ENCODE peak calls at places on chromosomes 4 and X, in eight cellular contexts. One of them, this sample, is unnamed.
A peak's percentile ranks its signal among the peaks of the same experiment; 100 is the strongest.

GRCh38 chrX:150365953-150366911 is 3.1 kb downstream of the MAMLD1 start:
- DNase-seq in IMR-90: peak; percentile 64
- DNase-seq in colonic mucosa: peak; percentile 50
- DNase-seq in keratinocyte: no peak
- DNase-seq in fibroblast of lung: peak; percentile 70
- DNase-seq in SK-N-SH: no peak
- DNase-seq in endothelial cell of umbilical vein: peak; percentile 56
- DNase-seq in MM.1S: no peak
- DNase-seq in this sample: peak; percentile 70

GRCh38 chr4:143986173-143986572 is 33.0 kb downstream of the GYPB start:
- DNase-seq in IMR-90: no peak
- DNase-seq in colonic mucosa: no peak
- DNase-seq in keratinocyte: no peak
- DNase-seq in fibroblast of lung: no peak
- DNase-seq in SK-N-SH: no peak
- DNase-seq in endothelial cell of umbilical vein: no peak
- DNase-seq in MM.1S: no peak
- DNase-seq in this sample: no peak

GRCh38 chr4:177492022-177492421 is 49.8 kb upstream of the AGA start:
- DNase-seq in IMR-90: peak; percentile 45
- DNase-seq in colonic mucosa: no peak
- DNase-seq in keratinocyte: no peak
- DNase-seq in fibroblast of lung: no peak
- DNase-seq in SK-N-SH: no peak
- DNase-seq in endothelial cell of umbilical vein: no peak
- DNase-seq in MM.1S: no peak
- DNase-seq in this sample: no peak

GRCh38 chrX:66050140-66050569 is 10.3 kb upstream of the VSIG4 start:
- DNase-seq in IMR-90: no peak
- DNase-seq in colonic mucosa: no peak
- DNase-seq in keratinocyte: no peak
- DNase-seq in fibroblast of lung: no peak
- DNase-seq in SK-N-SH: no peak
- DNase-seq in endothelial cell of umbilical vein: no peak
- DNase-seq in MM.1S: no peak
- DNase-seq in this sample: no peak

GRCh38 chrX:74420194-74421035 is 878 bp upstream of the SLC16A2 start:
- DNase-seq in IMR-90: peak; percentile 48
- DNase-seq in colonic mucosa: peak; percentile 51
- DNase-seq in keratinocyte: no peak
- DNase-seq in fibroblast of lung: peak; percentile 56
- DNase-seq in SK-N-SH: peak; percentile 78
- DNase-seq in endothelial cell of umbilical vein: peak; percentile 42
- DNase-seq in MM.1S: no peak
- DNase-seq in this sample: peak; percentile 74

GRCh38 chrX:50204364-50204899 is at the start of gene CCNB3:
- DNase-seq in IMR-90: peak; percentile 56
- DNase-seq in colonic mucosa: peak; percentile 63
- DNase-seq in keratinocyte: no peak
- DNase-seq in fibroblast of lung: peak; percentile 74
- DNase-seq in SK-N-SH: peak; percentile 77
- DNase-seq in endothelial cell of umbilical vein: peak; percentile 75
- DNase-seq in MM.1S: peak; percentile 77
- DNase-seq in this sample: peak; percentile 74

GRCh38 chr4:15682790-15683495 is 1.3 kb downstream of the FAM200B start:
- DNase-seq in IMR-90: peak; percentile 17
- DNase-seq in colonic mucosa: no peak
- DNase-seq in keratinocyte: no peak
- DNase-seq in fibroblast of lung: no peak
- DNase-seq in SK-N-SH: no peak
- DNase-seq in endothelial cell of umbilical vein: no peak
- DNase-seq in MM.1S: no peak
- DNase-seq in this sample: peak; percentile 30

GRCh38 chrX:140572724-140573123 is 67.9 kb upstream of the SOX3 start:
- DNase-seq in IMR-90: peak; percentile 34
- DNase-seq in colonic mucosa: peak; percentile 39
- DNase-seq in keratinocyte: no peak
- DNase-seq in fibroblast of lung: peak; percentile 36
- DNase-seq in SK-N-SH: peak; percentile 21
- DNase-seq in endothelial cell of umbilical vein: no peak
- DNase-seq in MM.1S: peak; percentile 49
- DNase-seq in this sample: peak; percentile 24

GRCh38 chr4:153488006-153488718 is 22.0 kb downstream of the TMEM131L start:
- DNase-seq in IMR-90: peak; percentile 53
- DNase-seq in colonic mucosa: no peak
- DNase-seq in keratinocyte: no peak
- DNase-seq in fibroblast of lung: peak; percentile 28
- DNase-seq in SK-N-SH: no peak
- DNase-seq in endothelial cell of umbilical vein: peak; percentile 50
- DNase-seq in MM.1S: no peak
- DNase-seq in this sample: no peak

GRCh38 chr4:169492436-169493163 is 119.8 kb downstream of the NEK1 start:
- DNase-seq in IMR-90: peak; percentile 44
- DNase-seq in colonic mucosa: peak; percentile 33
- DNase-seq in keratinocyte: no peak
- DNase-seq in fibroblast of lung: peak; percentile 55
- DNase-seq in SK-N-SH: peak; percentile 33
- DNase-seq in endothelial cell of umbilical vein: peak; percentile 52
- DNase-seq in MM.1S: peak; percentile 43
- DNase-seq in this sample: peak; percentile 71

GRCh38 chr4:129822708-129823504 is 727.0 kb downstream of the C4orf33 start:
- DNase-seq in IMR-90: no peak
- DNase-seq in colonic mucosa: no peak
- DNase-seq in keratinocyte: no peak
- DNase-seq in fibroblast of lung: no peak
- DNase-seq in SK-N-SH: no peak
- DNase-seq in endothelial cell of umbilical vein: peak; percentile 94
- DNase-seq in MM.1S: no peak
- DNase-seq in this sample: no peak

GRCh38 chrX:45775462-45775861 is 574.8 kb upstream of the DIPK2B start:
- DNase-seq in IMR-90: peak; percentile 81
- DNase-seq in colonic mucosa: no peak
- DNase-seq in keratinocyte: peak; percentile 95
- DNase-seq in fibroblast of lung: peak; percentile 65
- DNase-seq in SK-N-SH: no peak
- DNase-seq in endothelial cell of umbilical vein: peak; percentile 80
- DNase-seq in MM.1S: no peak
- DNase-seq in this sample: peak; percentile 84

GRCh38 chr4:139606600-139607301 is 50.7 kb upstream of the SETD7 start:
- DNase-seq in IMR-90: peak; percentile 70
- DNase-seq in colonic mucosa: no peak
- DNase-seq in keratinocyte: no peak
- DNase-seq in fibroblast of lung: peak; percentile 44
- DNase-seq in SK-N-SH: no peak
- DNase-seq in endothelial cell of umbilical vein: no peak
- DNase-seq in MM.1S: peak; percentile 45
- DNase-seq in this sample: peak; percentile 79

GRCh38 chr4:107035711-107036601 is at the start of gene DKK2:
- DNase-seq in IMR-90: peak; percentile 28
- DNase-seq in colonic mucosa: no peak
- DNase-seq in keratinocyte: no peak
- DNase-seq in fibroblast of lung: no peak
- DNase-seq in SK-N-SH: peak; percentile 40
- DNase-seq in endothelial cell of umbilical vein: peak; percentile 20
- DNase-seq in MM.1S: no peak
- DNase-seq in this sample: peak; percentile 72

GRCh38 chr4:142353149-142353738 is 492.9 kb downstream of the INPP4B start:
- DNase-seq in IMR-90: peak; percentile 80
- DNase-seq in colonic mucosa: no peak
- DNase-seq in keratinocyte: peak; percentile 33
- DNase-seq in fibroblast of lung: peak; percentile 88
- DNase-seq in SK-N-SH: no peak
- DNase-seq in endothelial cell of umbilical vein: peak; percentile 68
- DNase-seq in MM.1S: peak; percentile 41
- DNase-seq in this sample: peak; percentile 89

GRCh38 chr4:124641715-124642380 is 70.7 kb downstream of the ANKRD50 start:
- DNase-seq in IMR-90: peak; percentile 94
- DNase-seq in colonic mucosa: no peak
- DNase-seq in keratinocyte: peak; percentile 33
- DNase-seq in fibroblast of lung: peak; percentile 73
- DNase-seq in SK-N-SH: no peak
- DNase-seq in endothelial cell of umbilical vein: peak; percentile 86
- DNase-seq in MM.1S: peak; percentile 55
- DNase-seq in this sample: peak; percentile 74

GRCh38 chr4:185222598-185222997 is 13.2 kb downstream of the SNX25 start:
- DNase-seq in IMR-90: peak; percentile 87
- DNase-seq in colonic mucosa: no peak
- DNase-seq in keratinocyte: no peak
- DNase-seq in fibroblast of lung: peak; percentile 47
- DNase-seq in SK-N-SH: no peak
- DNase-seq in endothelial cell of umbilical vein: no peak
- DNase-seq in MM.1S: no peak
- DNase-seq in this sample: peak; percentile 50

GRCh38 chr4:75542824-75543223 is 13.0 kb upstream of the ODAPH start:
- DNase-seq in IMR-90: peak; percentile 96
- DNase-seq in colonic mucosa: no peak
- DNase-seq in keratinocyte: peak; percentile 90
- DNase-seq in fibroblast of lung: peak; percentile 10
- DNase-seq in SK-N-SH: no peak
- DNase-seq in endothelial cell of umbilical vein: no peak
- DNase-seq in MM.1S: no peak
- DNase-seq in this sample: peak; percentile 12

GRCh38 chr4:46931981-46932380 is 22.9 kb upstream of the COX7B2 start:
- DNase-seq in IMR-90: peak; percentile 70
- DNase-seq in colonic mucosa: peak; percentile 29
- DNase-seq in keratinocyte: no peak
- DNase-seq in fibroblast of lung: peak; percentile 76
- DNase-seq in SK-N-SH: no peak
- DNase-seq in endothelial cell of umbilical vein: peak; percentile 35
- DNase-seq in MM.1S: peak; percentile 53
- DNase-seq in this sample: peak; percentile 61

GRCh38 chr4:67713531-67714247 is 12.7 kb upstream of the UBA6 start:
- DNase-seq in IMR-90: peak; percentile 79
- DNase-seq in colonic mucosa: no peak
- DNase-seq in keratinocyte: peak; percentile 52
- DNase-seq in fibroblast of lung: peak; percentile 17
- DNase-seq in SK-N-SH: no peak
- DNase-seq in endothelial cell of umbilical vein: peak; percentile 59
- DNase-seq in MM.1S: no peak
- DNase-seq in this sample: peak; percentile 17

GRCh38 chrX:120486786-120487185 is 17.7 kb upstream of the LAMP2 start:
- DNase-seq in IMR-90: no peak
- DNase-seq in colonic mucosa: no peak
- DNase-seq in keratinocyte: no peak
- DNase-seq in fibroblast of lung: no peak
- DNase-seq in SK-N-SH: no peak
- DNase-seq in endothelial cell of umbilical vein: peak; percentile 41
- DNase-seq in MM.1S: no peak
- DNase-seq in this sample: no peak

GRCh38 chr4:109406337-109406931 is 27.2 kb upstream of the SEC24B start:
- DNase-seq in IMR-90: peak; percentile 71
- DNase-seq in colonic mucosa: peak; percentile 27
- DNase-seq in keratinocyte: peak; percentile 33
- DNase-seq in fibroblast of lung: peak; percentile 78
- DNase-seq in SK-N-SH: peak; percentile 29
- DNase-seq in endothelial cell of umbilical vein: peak; percentile 75
- DNase-seq in MM.1S: peak; percentile 84
- DNase-seq in this sample: peak; percentile 80

DNA sequence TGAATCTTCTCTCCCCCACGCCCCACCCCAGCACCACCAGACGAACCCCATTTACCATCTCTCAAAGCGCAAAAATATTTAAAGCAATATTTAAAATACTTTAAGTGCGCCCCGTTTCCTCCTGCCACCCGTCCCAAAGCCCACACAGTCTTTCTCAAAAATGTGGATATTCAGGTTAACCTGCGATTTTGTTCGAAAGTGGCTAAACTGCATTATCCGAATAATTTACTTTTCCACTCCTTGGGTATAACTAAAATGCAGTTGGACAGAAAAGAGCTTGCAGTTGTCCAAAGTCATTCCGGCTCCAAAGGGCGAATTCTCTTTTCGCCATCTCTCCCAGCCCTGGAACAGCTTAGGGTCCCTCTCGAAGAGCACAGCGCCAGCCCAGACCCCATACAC is 662 bp downstream of the SMIM43 start:
- DNase-seq in IMR-90: no peak
- DNase-seq in colonic mucosa: no peak
- DNase-seq in keratinocyte: no peak
- DNase-seq in fibroblast of lung: no peak
- DNase-seq in SK-N-SH: no peak
- DNase-seq in endothelial cell of umbilical vein: peak; percentile 15
- DNase-seq in MM.1S: no peak
- DNase-seq in this sample: no peak
- H3K4me3 ChIP-seq in IMR-90: peak overlapping the region; percentile 95
- H3K4me3 ChIP-seq in colonic mucosa: no peak overlapping the region
- H3K4me3 ChIP-seq in keratinocyte: peak overlapping the region; percentile 59
- H3K4me3 ChIP-seq in fibroblast of lung: peak overlapping the region; percentile 65
- H3K4me3 ChIP-seq in SK-N-SH: peak overlapping the region; percentile 61
- H3K4me3 ChIP-seq in endothelial cell of umbilical vein: peak overlapping the region; percentile 52
- H3K4me3 ChIP-seq in MM.1S: no peak overlapping the region
- H3K4me3 ChIP-seq in this sample: peak overlapping the region; percentile 80

GRCh38 chrX:10579753-10580060 is 40.7 kb downstream of the MID1 start:
- DNase-seq in IMR-90: peak; percentile 37
- DNase-seq in colonic mucosa: no peak
- DNase-seq in keratinocyte: no peak
- DNase-seq in fibroblast of lung: peak; percentile 39
- DNase-seq in SK-N-SH: no peak
- DNase-seq in endothelial cell of umbilical vein: peak; percentile 84
- DNase-seq in MM.1S: no peak
- DNase-seq in this sample: peak; percentile 28
- H3K9ac ChIP-seq in IMR-90: peak overlapping the region; percentile 70
- H3K9ac ChIP-seq in colonic mucosa: no peak overlapping the region
- H3K9ac ChIP-seq in keratinocyte: peak overlapping the region; percentile 62
- H3K9ac ChIP-seq in fibroblast of lung: peak overlapping the region; percentile 14
- H3K9ac ChIP-seq in SK-N-SH: peak overlapping the region; percentile 23
- H3K9ac ChIP-seq in endothelial cell of umbilical vein: peak overlapping the region; percentile 97
- H3K9ac ChIP-seq in MM.1S: no peak overlapping the region
- H3K9ac ChIP-seq in this sample: peak overlapping the region; percentile 2

GRCh38 chrX:68848189-68848940 is 19.5 kb downstream of the EFNB1 start:
- DNase-seq in IMR-90: no peak
- DNase-seq in colonic mucosa: peak; percentile 56
- DNase-seq in keratinocyte: no peak
- DNase-seq in fibroblast of lung: no peak
- DNase-seq in SK-N-SH: no peak
- DNase-seq in endothelial cell of umbilical vein: no peak
- DNase-seq in MM.1S: no peak
- DNase-seq in this sample: no peak
- H3K4me1 ChIP-seq in IMR-90: peaks cover 6% of the 10 kb centered on the region
- H3K4me1 ChIP-seq in colonic mucosa: peaks cover 4% of the 10 kb centered on the region
- H3K4me1 ChIP-seq in keratinocyte: peaks cover 16% of the 10 kb centered on the region
- H3K4me1 ChIP-seq in fibroblast of lung: no peaks in the 10 kb centered on the region
- H3K4me1 ChIP-seq in SK-N-SH: no peaks in the 10 kb centered on the region
- H3K4me1 ChIP-seq in endothelial cell of umbilical vein: no peaks in the 10 kb centered on the region
- H3K4me1 ChIP-seq in MM.1S: no peaks in the 10 kb centered on the region
- H3K4me1 ChIP-seq in this sample: no peaks in the 10 kb centered on the region

DNA sequence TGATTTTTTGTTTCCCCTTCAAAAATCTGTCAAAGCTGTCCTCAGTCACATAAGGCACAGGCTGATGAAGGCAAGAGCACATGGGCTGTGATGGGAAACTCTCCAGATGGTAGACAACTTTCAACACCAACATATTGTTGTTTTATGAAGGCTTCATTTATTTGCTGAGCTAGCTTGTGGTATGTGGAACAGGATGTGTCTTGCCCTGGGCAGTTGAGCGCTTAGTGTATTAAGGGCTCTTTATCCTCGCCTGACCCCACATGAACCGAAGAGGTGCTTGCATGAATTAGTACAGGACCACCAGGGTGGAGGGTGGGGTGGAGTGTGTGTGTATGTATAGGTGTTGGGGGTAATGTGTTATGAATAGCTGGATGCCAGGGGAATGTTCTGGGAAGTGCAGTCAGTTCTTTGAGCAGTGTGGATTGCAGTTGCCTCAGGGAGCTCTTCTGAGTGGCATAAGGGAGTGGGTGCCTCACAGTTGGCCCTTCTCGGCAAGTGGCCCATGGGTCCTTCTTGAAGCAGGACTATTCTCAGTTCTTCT is 103.1 kb downstream of the PHEX start:
- DNase-seq in IMR-90: peak; percentile 45
- DNase-seq in colonic mucosa: no peak
- DNase-seq in keratinocyte: no peak
- DNase-seq in fibroblast of lung: peak; percentile 89
- DNase-seq in SK-N-SH: no peak
- DNase-seq in endothelial cell of umbilical vein: peak; percentile 35
- DNase-seq in MM.1S: peak; percentile 53
- DNase-seq in this sample: peak; percentile 53
- H3K4me3 ChIP-seq in IMR-90: no peak overlapping the region
- H3K4me3 ChIP-seq in colonic mucosa: no peak overlapping the region
- H3K4me3 ChIP-seq in keratinocyte: peak overlapping the region; percentile 50
- H3K4me3 ChIP-seq in fibroblast of lung: no peak overlapping the region
- H3K4me3 ChIP-seq in SK-N-SH: peak overlapping the region; percentile 16
- H3K4me3 ChIP-seq in endothelial cell of umbilical vein: no peak overlapping the region
- H3K4me3 ChIP-seq in MM.1S: no peak overlapping the region
- H3K4me3 ChIP-seq in this sample: no peak overlapping the region